ENCODE peak calls at places on chromosomes 4 and X, in seven cellular contexts. A is A549, G is upper lobe of right lung, K is GM12865, Z is hepatocyte, H is choroid plexus epithelial cell, B is astrocyte of the spinal cord. R is an unnamed sample.

GRCh38 chr4:176791591-176792347 is 953 bp downstream of the VEGFC start:
- DNase-seq in A (peak; percentile 45), G (peak; percentile 64), K (peak; percentile 1), Z (peak; percentile 37), H (peak; percentile 61), B (peak; percentile 67), R (peak; percentile 49)

GRCh38 chr4:124432500-124432899 is 280.0 kb downstream of the ANKRD50 start:
- DNase-seq in A (peak; percentile 73), G (no peak), K (no peak), Z (no peak), H (peak; percentile 70), B (peak; percentile 57), R (peak; percentile 55)

GRCh38 chr4:168587326-168588125 is 90.7 kb downstream of the PALLD start:
- DNase-seq in A (peak; percentile 76), G (no peak), K (no peak), Z (peak; percentile 32), H (peak; percentile 69), B (peak; percentile 89), R (peak; percentile 82)

GRCh38 chrX:46978341-46979291 is 66.4 kb downstream of the JADE3 start:
- DNase-seq in A (peak; percentile 89), G (peak; percentile 79), K (peak; percentile 88), Z (peak; percentile 66), H (peak; percentile 80), B (peak; percentile 73), R (peak; percentile 77)

GRCh38 chr4:147362868-147363440 is 117.9 kb upstream of the EDNRA start:
- DNase-seq in A (no peak), G (no peak), K (no peak), Z (peak; percentile 66), H (peak; percentile 93), B (peak; percentile 70), R (peak; percentile 89)

GRCh38 chr4:11297201-11297600 is 131.5 kb downstream of the HS3ST1 start:
- DNase-seq in A (no peak), G (no peak), K (no peak), Z (no peak), H (no peak), B (peak; percentile 33), R (peak; percentile 25)

GRCh38 chr4:128782076-128782715 is 27.3 kb upstream of the JADE1 start:
- DNase-seq in A (peak; percentile 38), G (no peak), K (peak; percentile 49), Z (no peak), H (no peak), B (no peak), R (peak; percentile 10)

GRCh38 chr4:156971168-156971601 is 414 bp downstream of the PDGFC start:
- DNase-seq in A (no peak), G (peak; percentile 74), K (no peak), Z (no peak), H (no peak), B (no peak), R (no peak)

GRCh38 chrX:16882188-16882587 is 12.0 kb upstream of the RBBP7 start:
- DNase-seq in A (peak; percentile 21), G (peak; percentile 65), K (peak; percentile 41), Z (peak; percentile 47), H (peak; percentile 33), B (peak; percentile 19), R (peak; percentile 38)

GRCh38 chrX:153673398-153674218 is at the start of gene PNCK:
- DNase-seq in A (no peak), G (no peak), K (no peak), Z (no peak), H (no peak), B (no peak), R (no peak)
- H3K4me3 ChIP-seq in A (no peak within 1 kb of the TSS), G (no peak within 1 kb of the TSS), K (no peak within 1 kb of the TSS), Z (no peak within 1 kb of the TSS), H (no peak within 1 kb of the TSS), B (no peak within 1 kb of the TSS), R (no peak within 1 kb of the TSS)

GRCh38 chr4:122218762-122219161 is 66.6 kb downstream of the BLTP1 start:
- DNase-seq in A (peak; percentile 1), G (no peak), K (peak; percentile 6), Z (peak; percentile 4), H (peak; percentile 31), B (peak; percentile 9), R (peak; percentile 20)
- TF ChIP-seq CTCF in A (no peak), G (peak; percentile 35), K (peak; percentile 7), Z (peak; percentile 19), H (peak; percentile 51), B (peak; percentile 45), R (peak; percentile 45)

GRCh38 chr4:38869511-38869910 is 1.9 kb downstream of the FAM114A1 start:
- DNase-seq in A (no peak), G (no peak), K (no peak), Z (no peak), H (no peak), B (no peak), R (peak; percentile 64)
- H3K4me3 ChIP-seq in A (no peak overlapping the region), G (peak overlapping the region; percentile 83), K (no peak overlapping the region), Z (no peak overlapping the region), H (peak overlapping the region; percentile 94), B (peak overlapping the region; percentile 95), R (no peak overlapping the region)

GRCh38 chr4:27861381-27861787 is 1000.7 kb downstream of the STIM2 start:
- DNase-seq in A (peak; percentile 29), G (no peak), K (peak; percentile 48), Z (peak; percentile 53), H (peak; percentile 75), B (peak; percentile 44), R (peak; percentile 33)
- TF ChIP-seq CTCF in A (peak; percentile 26), G (peak; percentile 45), K (peak; percentile 39), Z (peak; percentile 61), H (peak; percentile 80), B (peak; percentile 51), R (peak; percentile 53)

GRCh38 chr4:85780664-85781063 is 305.7 kb downstream of the ARHGAP24 start:
- DNase-seq in A (no peak), G (no peak), K (peak; percentile 51), Z (no peak), H (peak; percentile 75), B (peak; percentile 64), R (peak; percentile 80)
- H3K4me3 ChIP-seq in A (no peak overlapping the region), G (no peak overlapping the region), K (no peak overlapping the region), Z (no peak overlapping the region), H (peak overlapping the region; percentile 20), B (no peak overlapping the region), R (peak overlapping the region; percentile 48)

GRCh38 chrX:53294024-53294648 is 12.8 kb upstream of the IQSEC2 start:
- DNase-seq in A (peak; percentile 32), G (no peak), K (no peak), Z (no peak), H (peak; percentile 45), B (no peak), R (peak; percentile 13)
- TF ChIP-seq CTCF in A (peak; percentile 50), G (no peak), K (no peak), Z (no peak), H (peak; percentile 51), B (peak; percentile 33), R (no peak)

GRCh38 chrX:112819813-112820212 is 20.8 kb downstream of the AMOT start:
- DNase-seq in A (no peak), G (no peak), K (no peak), Z (no peak), H (no peak), B (no peak), R (no peak)

GRCh38 chrX:112819013-112819635 is 21.5 kb downstream of the AMOT start:
- DNase-seq in A (no peak), G (no peak), K (no peak), Z (peak; percentile 30), H (peak; percentile 44), B (peak; percentile 77), R (peak; percentile 59)

GRCh38 chrX:112816908-112817307 is 23.7 kb downstream of the AMOT start:
- DNase-seq in A (no peak), G (no peak), K (no peak), Z (no peak), H (no peak), B (no peak), R (no peak)

GRCh38 chrX:112818114-112819012 is 22.3 kb downstream of the AMOT start:
- DNase-seq in A (no peak), G (no peak), K (no peak), Z (no peak), H (no peak), B (no peak), R (no peak)

GRCh38 chrX:112814496-112814895 is 26.1 kb downstream of the AMOT start:
- DNase-seq in A (no peak), G (no peak), K (no peak), Z (no peak), H (no peak), B (no peak), R (no peak)
- H3K4me3 ChIP-seq in A (no peak overlapping the region), G (no peak overlapping the region), K (no peak overlapping the region), Z (no peak overlapping the region), H (no peak overlapping the region), B (no peak overlapping the region), R (no peak overlapping the region)

R was measured in cardiac fibroblast.